ENCODE peak calls at places on chromosomes 5 and 9, in six cellular contexts. W is GM12878, E is IMR-90, G is PC-9, M is fibroblast of lung, C is GM23338. A is an unnamed sample.

GRCh38 chr5:66796306-66797292 is 200.4 kb downstream of the MAST4 start:
- DNase-seq in E (peak; percentile 3), M (peak; percentile 11), W (no peak), G (no peak), C (peak; percentile 27), A (no peak)

GRCh38 chr9:14671327-14671840 is 21.8 kb downstream of the ZDHHC21 start:
- DNase-seq in E (no peak), M (no peak), W (no peak), C (no peak), G (no peak), A (no peak)

GRCh38 chr5:124906339-124907097 is 160.1 kb upstream of the ZNF608 start:
- DNase-seq in C (peak; percentile 59), E (peak; percentile 79), G (no peak), W (no peak), M (peak; percentile 93), A (peak; percentile 58)

GRCh38 chr9:68781866-68782265 is 76.8 kb downstream of the PIP5K1B start:
- DNase-seq in E (no peak), C (no peak), W (no peak), M (no peak), G (no peak), A (no peak)

GRCh38 chr5:35438288-35438687 is 179.4 kb upstream of the SPEF2 start:
- DNase-seq in M (no peak), C (no peak), E (no peak), W (no peak), G (no peak), A (no peak)

GRCh38 chr5:113122053-113122452 is 145.5 kb downstream of the DCP2 start:
- DNase-seq in M (peak; percentile 81), G (no peak), E (peak; percentile 94), C (no peak), W (no peak), A (no peak)

GRCh38 chr5:83967417-83967816 is 246.8 kb upstream of the HAPLN1 start:
- DNase-seq in G (no peak), E (peak; percentile 62), C (no peak), W (no peak), M (peak; percentile 18), A (no peak)

GRCh38 chr9:133761641-133762248 is 23.6 kb upstream of the SARDH start:
- DNase-seq in E (no peak), W (no peak), G (no peak), C (no peak), M (no peak), A (no peak)

GRCh38 chr5:176364765-176365662 is at the start of gene ARL10:
- DNase-seq in E (peak; percentile 20), C (peak; percentile 65), M (peak; percentile 32), W (no peak), G (no peak), A (peak; percentile 61)

GRCh38 chr5:114471529-114471928 is 109.7 kb downstream of the KCNN2 start:
- DNase-seq in E (no peak), M (no peak), C (no peak), G (no peak), W (no peak), A (no peak)

GRCh38 chr9:2109066-2109650 is 94.0 kb downstream of the SMARCA2 start:
- DNase-seq in W (no peak), C (no peak), E (peak; percentile 32), G (no peak), M (peak; percentile 26), A (no peak)

GRCh38 chr9:3074247-3074646 is 230.4 kb upstream of the PUM3 start:
- DNase-seq in C (peak; percentile 19), W (no peak), E (no peak), M (no peak), G (no peak), A (no peak)

GRCh38 chr9:93958875-93959682 is 3.9 kb upstream of the BARX1 start:
- DNase-seq in M (peak; percentile 34), E (peak; percentile 7), C (peak; percentile 71), G (no peak), W (no peak), A (peak; percentile 64)

GRCh38 chr5:55338810-55339243 is 31.0 kb downstream of the MTREX start:
- DNase-seq in W (peak; percentile 48), C (no peak), G (no peak), E (no peak), M (no peak), A (no peak)

GRCh38 chr5:142548739-142549275 is 137.1 kb downstream of the FGF1 start:
- DNase-seq in W (peak; percentile 12), E (peak; percentile 97), C (peak; percentile 96), M (peak; percentile 97), G (peak; percentile 80), A (peak; percentile 91)

GRCh38 chr9:129242971-129243561 is 65.0 kb upstream of the IER5L start:
- DNase-seq in C (no peak), G (no peak), W (no peak), M (peak; percentile 68), E (peak; percentile 70), A (no peak)

GRCh38 chr5:850511-851006 is at the start of gene ZDHHC11:
- DNase-seq in G (no peak), M (no peak), C (peak; percentile 37), W (no peak), E (no peak), A (peak; percentile 28)

GRCh38 chr9:5178126-5178805 is 7.2 kb downstream of the INSL6 start:
- DNase-seq in C (no peak), M (no peak), W (no peak), G (no peak), E (no peak), A (no peak)

GRCh38 chr9:73806876-73807275 is 655.2 kb downstream of the ANXA1 start:
- DNase-seq in W (no peak), G (no peak), E (no peak), M (no peak), C (no peak), A (no peak)

GRCh38 chr5:173310861-173311515 is 17.2 kb downstream of the STC2 start:
- DNase-seq in W (no peak), E (peak; percentile 29), C (no peak), G (peak; percentile 18), M (peak; percentile 63), A (no peak)

GRCh38 chr9:107750741-107751521 is 261.4 kb upstream of the KLF4 start:
- DNase-seq in E (peak; percentile 99), C (no peak), G (peak; percentile 95), W (no peak), M (peak; percentile 100), A (peak; percentile 83)

GRCh38 chr9:112239708-112240107 is 64.6 kb upstream of the SUSD1 start:
- DNase-seq in M (no peak), G (no peak), W (no peak), E (no peak), C (no peak), A (no peak)

GRCh38 chr5:55750499-55750898 is 12.6 kb downstream of the DDX4 start:
- DNase-seq in E (no peak), C (no peak), G (no peak), W (no peak), M (no peak), A (no peak)

GRCh38 chr5:124675921-124676846 is 70.3 kb downstream of the ZNF608 start:
- DNase-seq in G (no peak), C (no peak), E (no peak), W (no peak), M (no peak), A (no peak)

GRCh38 chr5:66520854-66521253 is 75.3 kb upstream of the MAST4 start:
- DNase-seq in M (no peak), E (no peak), W (no peak), G (no peak), C (no peak), A (no peak)

GRCh38 chr5:32505718-32506117 is 61.2 kb upstream of the ZFR start:
- DNase-seq in G (no peak), E (peak; percentile 63), W (no peak), C (no peak), M (peak; percentile 88), A (peak; percentile 41)

GRCh38 chr9:98916660-98917059 is 27.0 kb upstream of the COL15A1 start:
- DNase-seq in G (no peak), C (peak; percentile 73), E (peak; percentile 24), M (peak; percentile 67), W (no peak), A (peak; percentile 39)

GRCh38 chr5:32311404-32312193 is 1.1 kb downstream of the MTMR12 start:
- DNase-seq in W (no peak), M (no peak), C (peak; percentile 69), G (no peak), E (peak; percentile 11), A (no peak)

GRCh38 chr9:87436694-87437093 is 61.0 kb upstream of the DAPK1 start:
- DNase-seq in E (no peak), C (no peak), G (no peak), W (no peak), M (no peak), A (no peak)

GRCh38 chr9:87437966-87438365 is 59.7 kb upstream of the DAPK1 start:
- DNase-seq in W (no peak), G (no peak), M (no peak), E (no peak), C (no peak), A (no peak)

GRCh38 chr9:87433853-87434252 is 63.8 kb upstream of the DAPK1 start:
- DNase-seq in G (no peak), M (no peak), C (no peak), E (no peak), W (no peak), A (no peak)

GRCh38 chr9:87434341-87434740 is 63.3 kb upstream of the DAPK1 start:
- DNase-seq in E (no peak), W (no peak), C (no peak), G (no peak), M (no peak), A (no peak)

GRCh38 chr9:87435189-87435880 is 62.3 kb upstream of the DAPK1 start:
- DNase-seq in W (no peak), G (no peak), E (no peak), C (peak; percentile 52), M (no peak), A (no peak)
- H2AFZ ChIP-seq in W (no peak overlapping the region), G (no peak overlapping the region), E (no peak overlapping the region), C (no peak overlapping the region), M (no peak overlapping the region), A (no peak overlapping the region)

GRCh38 chr5:111645303-111645838 is 111.6 kb downstream of the NREP start:
- DNase-seq in E (no peak), W (no peak), G (no peak), M (no peak), C (no peak), A (no peak)
- TF ChIP-seq CTCF in E (no peak), W (no peak), G (no peak), M (no peak), C (no peak), A (no peak)

GRCh38 chr5:24381861-24382460 is 262.8 kb downstream of the CDH10 start:
- DNase-seq in C (peak; percentile 60), G (no peak), W (no peak), E (no peak), M (no peak), A (no peak)
- H2AFZ ChIP-seq in C (no peak overlapping the region), G (no peak overlapping the region), W (no peak overlapping the region), E (no peak overlapping the region), M (no peak overlapping the region), A (peak overlapping the region; percentile 21)

DNA sequence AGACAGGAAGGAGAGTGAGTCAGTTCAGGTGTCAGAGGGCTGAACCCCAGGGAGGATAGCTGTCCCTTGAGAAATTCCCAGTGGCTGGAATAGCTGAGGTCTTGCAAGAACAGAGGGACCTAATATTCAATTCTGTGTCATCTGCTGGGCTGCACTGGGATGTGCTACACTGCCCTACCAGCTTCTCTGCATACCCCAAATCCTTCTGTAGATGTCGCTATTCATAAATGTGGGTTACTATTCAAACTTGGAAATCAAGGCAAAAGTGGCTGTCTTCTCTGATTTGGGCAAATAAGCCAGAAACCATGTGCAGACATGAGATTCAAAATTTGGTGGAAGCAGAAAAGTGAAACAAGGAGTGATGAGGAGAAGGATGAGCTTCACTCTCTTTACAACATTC is 16.3 kb downstream of the TNFSF8 start:
- DNase-seq in E (peak; percentile 7), M (no peak), G (peak; percentile 29), W (no peak), C (peak; percentile 31), A (no peak)
- TF ChIP-seq CTCF in E (peak; percentile 28), M (peak; percentile 37), G (peak; percentile 40), W (peak; percentile 13), C (peak; percentile 53), A (peak; percentile 26)

GRCh38 chr5:116571568-116572321 is 2.9 kb downstream of the SEMA6A start:
- DNase-seq in E (no peak), M (no peak), W (no peak), G (no peak), C (peak; percentile 51), A (peak; percentile 39)
- H2AFZ ChIP-seq in E (peak overlapping the region; percentile 78), M (no peak overlapping the region), W (no peak overlapping the region), G (no peak overlapping the region), C (no peak overlapping the region), A (no peak overlapping the region)